ENCODE peak calls at places on chromosomes 2 and 18, in six cellular contexts. One of them, this sample, is unnamed.

GRCh38 chr2:223093436-223093839 is 41.4 kb downstream of the KCNE4 start:
- DNase-seq in GM06990: no peak
- DNase-seq in heart left ventricle: peak
- DNase-seq in A549: no peak
- DNase-seq in uterus: peak
- DNase-seq in GM12864: no peak
- DNase-seq in this sample: no peak

GRCh38 chr18:59957957-59958356 is 58.2 kb downstream of the PMAIP1 start:
- DNase-seq in GM06990: peak
- DNase-seq in heart left ventricle: peak
- DNase-seq in A549: peak
- DNase-seq in uterus: no peak
- DNase-seq in GM12864: no peak
- DNase-seq in this sample: peak

GRCh38 chr2:61770746-61771145 is 83.1 kb downstream of the FAM161A start:
- DNase-seq in GM06990: no peak
- DNase-seq in heart left ventricle: no peak
- DNase-seq in A549: peak
- DNase-seq in uterus: no peak
- DNase-seq in GM12864: no peak
- DNase-seq in this sample: no peak

GRCh38 chr2:113979172-113980128 is 89.6 kb downstream of the ACTR3 start:
- DNase-seq in GM06990: peak
- DNase-seq in heart left ventricle: no peak
- DNase-seq in A549: peak
- DNase-seq in uterus: peak
- DNase-seq in GM12864: no peak
- DNase-seq in this sample: peak

GRCh38 chr18:12862467-12862866 is 21.6 kb downstream of the PTPN2 start:
- DNase-seq in GM06990: no peak
- DNase-seq in heart left ventricle: no peak
- DNase-seq in A549: no peak
- DNase-seq in uterus: no peak
- DNase-seq in GM12864: no peak
- DNase-seq in this sample: peak

GRCh38 chr2:10326707-10327594 is 24.2 kb downstream of the HPCAL1 start:
- DNase-seq in GM06990: no peak
- DNase-seq in heart left ventricle: peak
- DNase-seq in A549: no peak
- DNase-seq in uterus: no peak
- DNase-seq in GM12864: no peak
- DNase-seq in this sample: no peak

GRCh38 chr2:19797871-19798270 is 103.9 kb downstream of the TTC32 start:
- DNase-seq in GM06990: no peak
- DNase-seq in heart left ventricle: no peak
- DNase-seq in A549: no peak
- DNase-seq in uterus: no peak
- DNase-seq in GM12864: no peak
- DNase-seq in this sample: no peak

GRCh38 chr18:58144671-58145285 is 100.8 kb downstream of the NEDD4L start:
- DNase-seq in GM06990: no peak
- DNase-seq in heart left ventricle: no peak
- DNase-seq in A549: no peak
- DNase-seq in uterus: no peak
- DNase-seq in GM12864: no peak
- DNase-seq in this sample: no peak

GRCh38 chr2:79580175-79580574 is 67.3 kb downstream of the CTNNA2 start:
- DNase-seq in GM06990: no peak
- DNase-seq in heart left ventricle: no peak
- DNase-seq in A549: peak
- DNase-seq in uterus: no peak
- DNase-seq in GM12864: no peak
- DNase-seq in this sample: no peak

GRCh38 chr2:173043466-173043865 is 32.2 kb upstream of the MAP3K20 start:
- DNase-seq in GM06990: no peak
- DNase-seq in heart left ventricle: peak
- DNase-seq in A549: no peak
- DNase-seq in uterus: no peak
- DNase-seq in GM12864: no peak
- DNase-seq in this sample: no peak

GRCh38 chr2:127637236-127637630 is 8.7 kb upstream of the GPR17 start:
- DNase-seq in GM06990: no peak
- DNase-seq in heart left ventricle: no peak
- DNase-seq in A549: no peak
- DNase-seq in uterus: no peak
- DNase-seq in GM12864: no peak
- DNase-seq in this sample: no peak

GRCh38 chr2:121377676-121378075 is 92.7 kb upstream of the TFCP2L1 start:
- DNase-seq in GM06990: no peak
- DNase-seq in heart left ventricle: no peak
- DNase-seq in A549: no peak
- DNase-seq in uterus: no peak
- DNase-seq in GM12864: no peak
- DNase-seq in this sample: peak

GRCh38 chr2:237397072-237397471 is 16.9 kb downstream of the COL6A3 start:
- DNase-seq in GM06990: no peak
- DNase-seq in heart left ventricle: no peak
- DNase-seq in A549: no peak
- DNase-seq in uterus: no peak
- DNase-seq in GM12864: no peak
- DNase-seq in this sample: no peak

GRCh38 chr18:70450658-70451253 is 161.9 kb downstream of the SOCS6 start:
- DNase-seq in GM06990: no peak
- DNase-seq in heart left ventricle: no peak
- DNase-seq in A549: peak
- DNase-seq in uterus: no peak
- DNase-seq in GM12864: no peak
- DNase-seq in this sample: peak

GRCh38 chr18:31657823-31658669 is 26.3 kb downstream of the B4GALT6 start:
- DNase-seq in GM06990: peak
- DNase-seq in heart left ventricle: no peak
- DNase-seq in A549: no peak
- DNase-seq in uterus: no peak
- DNase-seq in GM12864: peak
- DNase-seq in this sample: peak

GRCh38 chr2:169108098-169108884 is 38.9 kb downstream of the DHRS9 start:
- DNase-seq in GM06990: no peak
- DNase-seq in heart left ventricle: no peak
- DNase-seq in A549: no peak
- DNase-seq in uterus: no peak
- DNase-seq in GM12864: no peak
- DNase-seq in this sample: no peak

GRCh38 chr18:40348196-40348595 is 1606.8 kb upstream of the PIK3C3 start:
- DNase-seq in GM06990: no peak
- DNase-seq in heart left ventricle: no peak
- DNase-seq in A549: no peak
- DNase-seq in uterus: no peak
- DNase-seq in GM12864: no peak
- DNase-seq in this sample: no peak

GRCh38 chr18:49021076-49021432 is 70.3 kb upstream of the SMAD7 start:
- DNase-seq in GM06990: no peak
- DNase-seq in heart left ventricle: no peak
- DNase-seq in A549: no peak
- DNase-seq in uterus: peak
- DNase-seq in GM12864: no peak
- DNase-seq in this sample: no peak

GRCh38 chr2:151878655-151879563 is 50.7 kb upstream of the ARL5A start:
- DNase-seq in GM06990: no peak
- DNase-seq in heart left ventricle: no peak
- DNase-seq in A549: peak
- DNase-seq in uterus: no peak
- DNase-seq in GM12864: no peak
- DNase-seq in this sample: no peak
- H3K4me3 ChIP-seq in GM06990: no peak
- H3K4me3 ChIP-seq in heart left ventricle: no peak
- H3K4me3 ChIP-seq in A549: no peak
- H3K4me3 ChIP-seq in uterus: no peak
- H3K4me3 ChIP-seq in GM12864: no peak
- H3K4me3 ChIP-seq in this sample: no peak

GRCh38 chr18:27785815-27786537 is 391.0 kb downstream of the CDH2 start:
- DNase-seq in GM06990: no peak
- DNase-seq in heart left ventricle: no peak
- DNase-seq in A549: no peak
- DNase-seq in uterus: no peak
- DNase-seq in GM12864: no peak
- DNase-seq in this sample: no peak
- H3K4me3 ChIP-seq in GM06990: no peak
- H3K4me3 ChIP-seq in heart left ventricle: no peak
- H3K4me3 ChIP-seq in A549: no peak
- H3K4me3 ChIP-seq in uterus: no peak
- H3K4me3 ChIP-seq in GM12864: no peak
- H3K4me3 ChIP-seq in this sample: no peak

DNA sequence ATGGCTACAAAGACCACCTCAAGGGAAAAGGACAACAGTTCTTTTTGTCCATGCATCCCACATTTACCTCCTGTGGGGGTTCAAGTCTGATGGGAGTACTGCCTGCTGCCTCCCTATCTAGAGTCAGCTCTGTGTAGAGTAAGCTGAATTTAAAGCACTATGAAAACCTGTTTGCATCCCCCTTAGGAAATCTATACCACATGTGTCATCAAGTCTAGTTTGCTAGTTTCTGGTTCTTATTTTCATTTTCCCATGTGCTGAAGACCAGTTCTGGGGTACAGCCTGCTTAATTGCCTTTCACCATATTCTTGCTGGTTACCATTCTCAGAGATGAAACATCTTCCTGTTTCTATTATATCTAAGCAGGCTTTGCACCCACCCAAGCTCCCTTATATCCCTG is 470.3 kb downstream of the MBD2 start:
- DNase-seq in GM06990: no peak
- DNase-seq in heart left ventricle: no peak
- DNase-seq in A549: no peak
- DNase-seq in uterus: no peak
- DNase-seq in GM12864: no peak
- DNase-seq in this sample: no peak
- H3K4me3 ChIP-seq in GM06990: no peak
- H3K4me3 ChIP-seq in heart left ventricle: no peak
- H3K4me3 ChIP-seq in A549: no peak
- H3K4me3 ChIP-seq in uterus: no peak
- H3K4me3 ChIP-seq in GM12864: no peak
- H3K4me3 ChIP-seq in this sample: no peak

GRCh38 chr18:6624729-6625308 is 104.7 kb upstream of the ARHGAP28 start:
- DNase-seq in GM06990: no peak
- DNase-seq in heart left ventricle: no peak
- DNase-seq in A549: no peak
- DNase-seq in uterus: no peak
- DNase-seq in GM12864: no peak
- DNase-seq in this sample: no peak
- H3K4me3 ChIP-seq in GM06990: no peak
- H3K4me3 ChIP-seq in heart left ventricle: no peak
- H3K4me3 ChIP-seq in A549: no peak
- H3K4me3 ChIP-seq in uterus: no peak
- H3K4me3 ChIP-seq in GM12864: no peak
- H3K4me3 ChIP-seq in this sample: no peak